ENCODE peak calls at places on chromosomes 1 and 21, in four cellular contexts. D is mesenchymal stem cell, C is mesendoderm, R is neuronal stem cell. H is an unnamed sample.
A peak's percentile ranks its signal among the peaks of the same experiment; 100 is the strongest.

GRCh38 chr1:181936768-181937581 is 124.5 kb downstream of the ZNF648 start:
- DNase-seq in R (peak; percentile 61), C (peak; percentile 90), D (no peak), H (peak; percentile 84)

GRCh38 chr1:15405106-15405850 is 4.4 kb upstream of the EFHD2 start:
- DNase-seq in D (no peak), C (no peak), R (no peak), H (no peak)

GRCh38 chr1:15835205-15835740 is 12.2 kb upstream of the SPEN start:
- DNase-seq in C (no peak), R (no peak), D (no peak), H (no peak)

GRCh38 chr21:29178936-29179335 is 48.5 kb downstream of the MAP3K7CL start:
- DNase-seq in R (no peak), D (no peak), C (no peak), H (no peak)

GRCh38 chr1:228664399-228664914 is 70.8 kb upstream of the RHOU start:
- DNase-seq in R (peak; percentile 75), D (peak; percentile 70), C (peak; percentile 76), H (peak; percentile 53)

GRCh38 chr1:58576727-58577675 is at the start of gene TACSTD2:
- DNase-seq in R (no peak), C (peak; percentile 85), D (peak; percentile 18), H (peak; percentile 56)

GRCh38 chr1:116986531-116987255 is 14.9 kb upstream of the CD101 start:
- DNase-seq in C (no peak), D (no peak), R (no peak), H (no peak)

GRCh38 chr1:99004270-99005141 is at the start of gene PLPPR5:
- DNase-seq in C (peak; percentile 45), D (peak; percentile 31), R (peak; percentile 23), H (peak; percentile 75)

GRCh38 chr1:117658676-117659075 is 52.8 kb downstream of the TENT5C start:
- DNase-seq in R (no peak), C (no peak), D (no peak), H (no peak)

GRCh38 chr1:225828706-225829344 is 18.9 kb downstream of the EPHX1 start:
- DNase-seq in R (no peak), C (no peak), D (no peak), H (no peak)

GRCh38 chr1:159014851-159015250 is 5.1 kb downstream of the IFI16 start:
- DNase-seq in D (no peak), R (no peak), C (no peak), H (no peak)

GRCh38 chr1:23727362-23727811 is 15.9 kb upstream of the ELOA start:
- DNase-seq in D (peak; percentile 79), C (no peak), R (no peak), H (no peak)

GRCh38 chr1:92486251-92487077 is at the start of gene GFI1:
- DNase-seq in R (peak; percentile 35), C (peak; percentile 61), D (peak; percentile 13), H (peak; percentile 68)

GRCh38 chr21:33099131-33099530 is 29.2 kb downstream of the OLIG1 start:
- DNase-seq in C (no peak), R (no peak), D (no peak), H (no peak)

GRCh38 chr1:6734579-6735397 is 33.2 kb upstream of the DNAJC11 start:
- DNase-seq in R (no peak), C (no peak), D (peak; percentile 26), H (no peak)

GRCh38 chr1:8817413-8818324 is at the start of gene RERE:
- DNase-seq in C (peak; percentile 96), R (peak; percentile 95), D (peak; percentile 96), H (peak; percentile 57)

GRCh38 chr1:185308126-185308525 is 8.9 kb downstream of the IVNS1ABP start:
- DNase-seq in D (no peak), C (no peak), R (no peak), H (no peak)

GRCh38 chr21:39681845-39682244 is 63.1 kb upstream of the IGSF5 start:
- DNase-seq in D (peak; percentile 60), R (no peak), C (no peak), H (no peak)

GRCh38 chr1:115365738-115366137 is 27.7 kb upstream of the NGF start:
- DNase-seq in D (no peak), R (no peak), C (no peak), H (no peak)

GRCh38 chr1:60054374-60054773 is 19.2 kb downstream of the C1orf87 start:
- DNase-seq in D (no peak), C (no peak), R (no peak), H (no peak)

GRCh38 chr21:16590658-16591057 is 860.9 kb downstream of the USP25 start:
- DNase-seq in R (no peak), D (no peak), C (no peak), H (no peak)

GRCh38 chr1:114386129-114387037 is 124.6 kb downstream of the TRIM33 start:
- DNase-seq in D (no peak), R (no peak), C (peak; percentile 38), H (peak; percentile 37)

GRCh38 chr1:47405697-47406096 is 10.4 kb upstream of the FOXE3 start:
- DNase-seq in D (no peak), R (no peak), C (peak; percentile 45), H (no peak)

GRCh38 chr1:235079443-235079967 is 49.1 kb downstream of the TOMM20 start:
- DNase-seq in C (peak; percentile 37), R (no peak), D (peak; percentile 49), H (no peak)

GRCh38 chr1:239361403-239361802 is 25.0 kb upstream of the CHRM3 start:
- DNase-seq in R (no peak), D (no peak), C (no peak), H (no peak)

GRCh38 chr1:204072951-204073836 is at the start of gene SOX13:
- DNase-seq in R (peak; percentile 80), C (peak; percentile 96), D (peak; percentile 93), H (peak; percentile 80)

GRCh38 chr1:12555411-12556367 is 62.3 kb downstream of the DHRS3 start:
- DNase-seq in C (no peak), D (no peak), R (no peak), H (no peak)

GRCh38 chr1:12552111-12552888 is 65.7 kb downstream of the DHRS3 start:
- DNase-seq in D (no peak), R (no peak), C (no peak), H (no peak)

GRCh38 chr1:12554521-12555305 is 63.3 kb downstream of the DHRS3 start:
- DNase-seq in C (no peak), D (no peak), R (no peak), H (no peak)

GRCh38 chr1:12552951-12553921 is 64.8 kb downstream of the DHRS3 start:
- DNase-seq in C (peak; percentile 45), R (no peak), D (no peak), H (no peak)

DNA sequence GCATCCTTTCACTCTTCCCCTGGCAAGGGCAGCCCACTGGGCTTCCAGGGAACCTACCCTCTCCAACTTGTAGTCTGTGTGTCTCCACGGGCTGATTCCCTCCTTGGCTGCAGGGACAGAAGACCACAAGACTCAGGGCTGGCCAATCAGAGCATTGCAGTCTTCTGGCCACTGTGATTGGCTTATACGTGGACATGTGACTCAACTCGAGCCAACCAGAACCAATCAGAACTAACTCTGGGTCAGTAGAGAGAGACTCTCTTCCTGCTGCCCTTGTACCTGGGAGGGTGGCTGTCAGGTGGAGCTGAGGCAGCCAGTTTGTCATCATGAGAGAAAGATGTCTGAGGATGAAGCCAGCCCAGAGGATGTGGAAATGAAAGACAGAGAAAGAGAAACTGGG is 64.0 kb downstream of the DHRS3 start:
- DNase-seq in C (peak; percentile 36), R (no peak), D (no peak), H (no peak)
- H2BK120ac ChIP-seq in C (no peak overlapping the region), R (no peak overlapping the region), D (no peak overlapping the region), H (no peak overlapping the region)

GRCh38 chr1:207824691-207825090 is 72.8 kb downstream of the CD46 start:
- DNase-seq in C (no peak), D (peak; percentile 59), R (no peak), H (no peak)
- H2BK5ac ChIP-seq in C (no peak overlapping the region), D (no peak overlapping the region), R (no peak overlapping the region), H (no peak overlapping the region)

GRCh38 chr1:166975361-166976129 is at the start of gene ILDR2:
- DNase-seq in C (peak; percentile 71), D (peak; percentile 44), R (peak; percentile 63), H (peak; percentile 25)
- H2BK120ac ChIP-seq in C (no peak within 1 kb of the TSS), D (no peak within 1 kb of the TSS), R (no peak within 1 kb of the TSS), H (no peak within 1 kb of the TSS)

DNA sequence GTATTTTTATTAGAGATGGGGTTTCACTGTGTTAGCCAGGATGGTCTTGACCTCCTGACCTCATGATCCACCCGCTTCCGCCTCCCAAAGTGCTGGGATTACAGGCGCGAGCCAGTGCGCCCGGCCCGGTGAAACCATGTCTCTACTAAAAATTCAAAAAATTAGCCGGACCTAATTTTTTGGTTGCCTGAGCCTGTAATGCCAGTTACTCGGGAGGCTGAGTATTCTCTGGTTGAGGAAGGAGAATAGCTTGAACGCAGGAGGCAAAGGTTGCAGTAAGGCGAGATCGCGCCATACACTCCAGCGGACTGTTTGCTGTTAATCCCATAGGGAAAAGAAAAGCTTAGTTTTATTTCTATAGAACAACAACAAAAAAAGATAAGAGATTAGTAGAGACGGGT is 29.9 kb upstream of the HJV start:
- DNase-seq in D (no peak), C (no peak), R (no peak), H (no peak)
- H2BK5ac ChIP-seq in D (no peak overlapping the region), C (no peak overlapping the region), R (no peak overlapping the region), H (no peak overlapping the region)

H was measured in H1.